ENCODE peak calls at places on chromosome 17, in eight cellular contexts. A is mucosa of descending colon; Z is effector memory CD4-positive, alpha-beta T cell; B is heart right ventricle; L is uterus; E is body of pancreas; O is adipocyte; V is cardiac muscle cell. H is an unnamed sample.

GRCh38 chr17:67613961-67614360 is 103.8 kb upstream of the NOL11 start:
- DNase-seq in Z (no peak), A (no peak), O (no peak), L (no peak), V (no peak), E (no peak), B (no peak), H (peak; percentile 27)

GRCh38 chr17:27569257-27569722 is 61.7 kb upstream of the LGALS9 start:
- DNase-seq in E (peak; percentile 78), V (peak; percentile 53), Z (peak; percentile 6), A (peak; percentile 30), O (peak; percentile 31), L (peak; percentile 25), B (no peak), H (peak; percentile 74)

GRCh38 chr17:48791128-48792032 is 25.6 kb downstream of the TTLL6 start:
- DNase-seq in O (peak; percentile 92), Z (no peak), V (peak; percentile 87), A (peak; percentile 99), B (peak; percentile 23), E (peak; percentile 87), L (peak; percentile 65), H (peak; percentile 51)

GRCh38 chr17:56908061-56908542 is 5.7 kb downstream of the TRIM25 start:
- DNase-seq in L (no peak), V (no peak), A (peak; percentile 69), B (peak; percentile 55), Z (no peak), O (no peak), E (peak; percentile 23), H (peak; percentile 83)

GRCh38 chr17:39209317-39210092 is 9.4 kb downstream of the RPL19 start:
- DNase-seq in B (peak; percentile 74), Z (peak; percentile 57), O (peak; percentile 84), E (peak; percentile 42), V (peak; percentile 75), L (peak; percentile 79), A (peak; percentile 47), H (peak; percentile 54)

GRCh38 chr17:3894927-3895343 is 2.1 kb upstream of the CAMKK1 start:
- DNase-seq in A (peak; percentile 73), E (peak; percentile 78), O (peak; percentile 14), B (no peak), Z (no peak), L (no peak), V (no peak), H (no peak)

GRCh38 chr17:80060629-80061028 is 24.2 kb downstream of the CCDC40 start:
- DNase-seq in Z (no peak), B (no peak), A (no peak), V (no peak), E (no peak), L (no peak), O (no peak), H (no peak)

GRCh38 chr17:29214215-29215146 is 32.2 kb upstream of the CRYBA1 start:
- DNase-seq in V (no peak), O (no peak), B (no peak), L (no peak), Z (no peak), A (no peak), E (no peak), H (no peak)

GRCh38 chr17:61326330-61326729 is 73.3 kb upstream of the TBX2 start:
- DNase-seq in L (no peak), B (no peak), O (no peak), V (no peak), A (no peak), Z (no peak), E (no peak), H (no peak)

GRCh38 chr17:49204521-49204920 is 5.9 kb downstream of the GNGT2 start:
- DNase-seq in Z (no peak), O (no peak), V (no peak), E (no peak), A (no peak), L (no peak), B (no peak), H (no peak)

GRCh38 chr17:11094377-11094776 is 146.6 kb upstream of the SHISA6 start:
- DNase-seq in V (no peak), E (no peak), L (no peak), Z (no peak), O (no peak), B (no peak), A (no peak), H (no peak)

GRCh38 chr17:10292057-10292931 is 80.5 kb downstream of the MYH13 start:
- DNase-seq in V (peak; percentile 22), A (no peak), E (peak; percentile 17), B (peak; percentile 41), O (peak; percentile 37), L (peak; percentile 59), Z (no peak), H (no peak)

GRCh38 chr17:35986643-35987042 is at the start of gene CCL14:
- DNase-seq in E (no peak), O (no peak), L (no peak), B (no peak), V (no peak), Z (no peak), A (no peak), H (no peak)
- H3K4me3 ChIP-seq in E (no peak within 1 kb of the TSS), O (no peak within 1 kb of the TSS), L (peak within 1 kb of the TSS; percentile 13), B (no peak within 1 kb of the TSS), V (no peak within 1 kb of the TSS), Z (no peak within 1 kb of the TSS), A (no peak within 1 kb of the TSS), H (no peak within 1 kb of the TSS)

GRCh38 chr17:7355053-7355452 is at the start of gene TMEM95:
- DNase-seq in O (peak; percentile 49), B (peak; percentile 66), E (no peak), L (no peak), V (no peak), A (peak; percentile 41), Z (no peak), H (no peak)
- H3K4me3 ChIP-seq in O (peak within 1 kb of the TSS; percentile 97), B (no peak within 1 kb of the TSS), E (no peak within 1 kb of the TSS), L (no peak within 1 kb of the TSS), V (no peak within 1 kb of the TSS), A (no peak within 1 kb of the TSS), Z (no peak within 1 kb of the TSS), H (no peak within 1 kb of the TSS)

DNA sequence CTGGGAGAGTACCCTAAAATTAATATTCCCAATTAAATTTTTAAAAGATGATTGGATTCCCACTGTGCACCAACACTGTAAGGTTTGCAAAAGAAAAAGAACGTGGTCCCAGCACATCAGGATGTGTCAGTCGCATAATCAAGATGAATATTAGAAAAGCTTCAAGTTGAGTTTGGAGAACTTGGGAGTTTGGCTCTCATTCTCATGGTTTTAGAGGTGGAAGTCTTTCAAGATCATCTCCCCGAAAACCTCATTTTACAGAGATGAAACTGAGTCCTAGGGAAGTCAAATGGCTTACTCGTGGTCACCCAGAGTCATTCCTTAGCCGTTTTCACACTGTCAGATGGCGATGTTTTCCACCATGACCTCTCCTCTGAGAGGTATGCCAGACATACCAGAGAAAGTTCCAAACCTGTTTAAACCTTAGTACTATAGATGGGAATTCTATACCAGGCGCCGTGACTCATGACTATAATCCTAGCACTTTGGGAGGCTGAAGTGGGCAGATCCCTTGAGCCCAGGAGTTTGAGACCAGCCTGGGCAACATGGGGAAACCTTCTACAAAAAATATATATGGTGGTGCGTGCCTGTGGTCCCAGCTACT is 1.2 kb downstream of the SEC14L1 start:
- DNase-seq in Z (no peak), A (no peak), O (peak; percentile 26), L (no peak), E (no peak), B (no peak), V (no peak), H (no peak)
- H3K4me3 ChIP-seq in Z (peak overlapping the region; percentile 71), A (no peak overlapping the region), O (peak overlapping the region; percentile 95), L (peak overlapping the region; percentile 61), E (peak overlapping the region; percentile 73), B (peak overlapping the region; percentile 45), V (peak overlapping the region; percentile 70), H (peak overlapping the region; percentile 86)

DNA sequence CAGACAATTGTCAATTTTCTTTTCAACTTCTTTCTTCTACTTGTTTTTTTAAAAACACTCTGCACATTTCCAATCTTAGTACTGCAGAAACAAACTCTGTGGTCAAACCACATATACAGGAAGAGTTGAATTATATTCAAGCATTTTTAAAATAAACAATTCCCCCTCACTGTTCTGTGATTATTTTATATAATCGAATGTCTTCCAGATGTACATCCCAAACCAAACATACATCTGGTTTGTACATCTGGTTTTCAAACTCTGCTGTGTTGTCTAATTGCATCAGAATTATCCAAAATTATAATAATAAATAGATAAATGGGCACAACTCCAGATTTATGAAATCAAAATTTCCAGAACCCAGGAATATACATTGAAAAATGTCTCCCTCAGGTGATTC is 13.4 kb upstream of the CCDC144A start:
- DNase-seq in E (no peak), O (peak; percentile 10), V (no peak), Z (no peak), A (no peak), B (no peak), L (no peak), H (no peak)
- H3K4me3 ChIP-seq in E (no peak overlapping the region), O (no peak overlapping the region), V (no peak overlapping the region), Z (no peak overlapping the region), A (no peak overlapping the region), B (no peak overlapping the region), L (no peak overlapping the region), H (no peak overlapping the region)